ENCODE peak calls at places on chromosomes 1 and 21, in seven cellular contexts. J, I, X, U, Y, R and S are unnamed samples.

GRCh38 chr1:231070758-231071443 is 30.8 kb upstream of the FAM89A start:
- DNase-seq in J (no peak), I (no peak), X (no peak), U (no peak), Y (no peak), R (no peak), S (no peak)

GRCh38 chr1:47330212-47330611 is 3.4 kb upstream of the CMPK1 start:
- DNase-seq in J (no peak), I (no peak), X (no peak), U (no peak), Y (no peak), R (no peak), S (no peak)

GRCh38 chr1:33363470-33363861 is 42.6 kb upstream of the A3GALT2 start:
- DNase-seq in J (no peak), I (no peak), X (no peak), U (no peak), Y (no peak), R (no peak), S (no peak)

GRCh38 chr1:223180803-223181321 is 37.8 kb upstream of the TLR5 start:
- DNase-seq in J (no peak), I (no peak), X (no peak), U (peak; percentile 62), Y (no peak), R (peak; percentile 8), S (no peak)

GRCh38 chr21:45309069-45309521 is 21.4 kb upstream of the POFUT2 start:
- DNase-seq in J (peak; percentile 66), I (no peak), X (no peak), U (no peak), Y (peak; percentile 65), R (peak; percentile 75), S (no peak)

GRCh38 chr1:26449868-26450267 is 17.7 kb downstream of the DHDDS start:
- DNase-seq in J (no peak), I (no peak), X (no peak), U (no peak), Y (no peak), R (no peak), S (no peak)

GRCh38 chr1:20037877-20038276 is 32.1 kb upstream of the PLA2G5 start:
- DNase-seq in J (no peak), I (no peak), X (no peak), U (no peak), Y (no peak), R (no peak), S (no peak)

GRCh38 chr21:22711636-22712035 is 1713.4 kb downstream of the NCAM2 start:
- DNase-seq in J (no peak), I (no peak), X (no peak), U (no peak), Y (no peak), R (peak; percentile 1), S (no peak)

GRCh38 chr1:225483818-225484656 is 56.2 kb upstream of the LBR start:
- DNase-seq in J (no peak), I (no peak), X (no peak), U (no peak), Y (no peak), R (no peak), S (no peak)

GRCh38 chr21:41447356-41447755 is 21.3 kb downstream of the MX1 start:
- DNase-seq in J (no peak), I (no peak), X (no peak), U (no peak), Y (no peak), R (no peak), S (no peak)

GRCh38 chr21:27532081-27532480 is 565.2 kb upstream of the ADAMTS5 start:
- DNase-seq in J (no peak), I (no peak), X (no peak), U (no peak), Y (peak; percentile 54), R (peak; percentile 61), S (no peak)

GRCh38 chr1:92419642-92420041 is 67.1 kb downstream of the GFI1 start:
- DNase-seq in J (no peak), I (no peak), X (no peak), U (no peak), Y (no peak), R (no peak), S (no peak)

GRCh38 chr1:218346391-218347204 is 1.5 kb downstream of the TGFB2 start:
- DNase-seq in J (peak; percentile 26), I (no peak), X (peak; percentile 43), U (no peak), Y (no peak), R (peak; percentile 45), S (peak; percentile 36)